ENCODE peak calls at places on chromosome 13, in four cellular contexts. C is AG09319, V is myocyte, A is GM23338. S is an unnamed sample.
A peak's percentile ranks its signal among the peaks of the same experiment; 100 is the strongest.

GRCh38 chr13:29594310-29594709 is 1.2 kb downstream of the SLC7A1 start:
- DNase-seq in C (no peak), V (peak; percentile 80), A (peak; percentile 51), S (peak; percentile 71)

GRCh38 chr13:108322206-108322824 is 52.8 kb downstream of the TNFSF13B start:
- DNase-seq in C (no peak), V (peak; percentile 55), A (peak; percentile 70), S (no peak)

GRCh38 chr13:33316890-33317289 is 31.3 kb upstream of the STARD13 start:
- DNase-seq in C (no peak), V (no peak), A (no peak), S (no peak)

GRCh38 chr13:27406178-27406939 is 18.1 kb upstream of the GTF3A start:
- DNase-seq in C (no peak), V (peak; percentile 64), A (peak; percentile 27), S (no peak)

GRCh38 chr13:84126671-84127171 is 244.4 kb upstream of the SLITRK1 start:
- DNase-seq in C (no peak), V (peak; percentile 35), A (no peak), S (no peak)

GRCh38 chr13:41017744-41018582 is 1.2 kb downstream of the ELF1 start:
- DNase-seq in C (no peak), V (no peak), A (no peak), S (no peak)

GRCh38 chr13:113373811-113374485 is 10.0 kb upstream of the GRTP1 start:
- DNase-seq in C (no peak), V (no peak), A (no peak), S (peak; percentile 46)

GRCh38 chr13:93450226-93450625 is 223.6 kb downstream of the GPC6 start:
- DNase-seq in C (no peak), V (peak; percentile 32), A (no peak), S (no peak)

S was measured in endodermal cell.